ENCODE peak calls at places on chromosomes 7 and 10, in six cellular contexts. One of them, this sample, is unnamed.

GRCh38 chr10:132021046-132021445 is 39.3 kb upstream of the BNIP3 start:
- DNase-seq in lung: no peak
- DNase-seq in aorta: no peak
- DNase-seq in HCT116: no peak
- DNase-seq in NT2/D1: no peak
- DNase-seq in ovary: no peak
- DNase-seq in this sample: no peak

GRCh38 chr10:19847321-19847720 is 31.1 kb downstream of the PLXDC2 start:
- DNase-seq in lung: no peak
- DNase-seq in aorta: no peak
- DNase-seq in HCT116: no peak
- DNase-seq in NT2/D1: no peak
- DNase-seq in ovary: no peak
- DNase-seq in this sample: peak

GRCh38 chr7:75914655-75915415 is at the start of gene POR:
- DNase-seq in lung: peak
- DNase-seq in aorta: peak
- DNase-seq in HCT116: peak
- DNase-seq in NT2/D1: peak
- DNase-seq in ovary: peak
- DNase-seq in this sample: peak

GRCh38 chr7:51070163-51070562 is 246.4 kb downstream of the COBL start:
- DNase-seq in lung: no peak
- DNase-seq in aorta: no peak
- DNase-seq in HCT116: no peak
- DNase-seq in NT2/D1: no peak
- DNase-seq in ovary: no peak
- DNase-seq in this sample: no peak

GRCh38 chr7:47539398-47540052 is 42.4 kb downstream of the TNS3 start:
- DNase-seq in lung: no peak
- DNase-seq in aorta: no peak
- DNase-seq in HCT116: no peak
- DNase-seq in NT2/D1: no peak
- DNase-seq in ovary: no peak
- DNase-seq in this sample: no peak

GRCh38 chr10:128011059-128011979 is 104.4 kb downstream of the PTPRE start:
- DNase-seq in lung: peak
- DNase-seq in aorta: peak
- DNase-seq in HCT116: peak
- DNase-seq in NT2/D1: peak
- DNase-seq in ovary: peak
- DNase-seq in this sample: no peak

GRCh38 chr7:110600983-110601382 is 489.9 kb upstream of the LRRN3 start:
- DNase-seq in lung: no peak
- DNase-seq in aorta: no peak
- DNase-seq in HCT116: no peak
- DNase-seq in NT2/D1: no peak
- DNase-seq in ovary: no peak
- DNase-seq in this sample: no peak

GRCh38 chr10:49083256-49083655 is 32.1 kb downstream of the VSTM4 start:
- DNase-seq in lung: no peak
- DNase-seq in aorta: no peak
- DNase-seq in HCT116: no peak
- DNase-seq in NT2/D1: no peak
- DNase-seq in ovary: peak
- DNase-seq in this sample: no peak

GRCh38 chr7:17485368-17485767 is 186.9 kb downstream of the AHR start:
- DNase-seq in lung: no peak
- DNase-seq in aorta: no peak
- DNase-seq in HCT116: no peak
- DNase-seq in NT2/D1: no peak
- DNase-seq in ovary: no peak
- DNase-seq in this sample: no peak

GRCh38 chr7:88346357-88346756 is 39.7 kb upstream of the STEAP4 start:
- DNase-seq in lung: no peak
- DNase-seq in aorta: no peak
- DNase-seq in HCT116: no peak
- DNase-seq in NT2/D1: no peak
- DNase-seq in ovary: no peak
- DNase-seq in this sample: no peak

GRCh38 chr7:12646139-12646538 is 41.3 kb upstream of the ARL4A start:
- DNase-seq in lung: no peak
- DNase-seq in aorta: no peak
- DNase-seq in HCT116: no peak
- DNase-seq in NT2/D1: peak
- DNase-seq in ovary: no peak
- DNase-seq in this sample: no peak

GRCh38 chr7:7703427-7703826 is 15.0 kb downstream of the RPA3 start:
- DNase-seq in lung: no peak
- DNase-seq in aorta: no peak
- DNase-seq in HCT116: no peak
- DNase-seq in NT2/D1: no peak
- DNase-seq in ovary: no peak
- DNase-seq in this sample: no peak

GRCh38 chr7:142581341-142581740 is 167.9 kb upstream of the PRSS1 start:
- DNase-seq in lung: no peak
- DNase-seq in aorta: no peak
- DNase-seq in HCT116: no peak
- DNase-seq in NT2/D1: no peak
- DNase-seq in ovary: no peak
- DNase-seq in this sample: no peak

GRCh38 chr10:48638158-48638557 is 33.3 kb upstream of the ARHGAP22 start:
- DNase-seq in lung: no peak
- DNase-seq in aorta: no peak
- DNase-seq in HCT116: no peak
- DNase-seq in NT2/D1: no peak
- DNase-seq in ovary: no peak
- DNase-seq in this sample: no peak

GRCh38 chr7:139876622-139877283 is 47.7 kb downstream of the TBXAS1 start:
- DNase-seq in lung: no peak
- DNase-seq in aorta: no peak
- DNase-seq in HCT116: no peak
- DNase-seq in NT2/D1: no peak
- DNase-seq in ovary: no peak
- DNase-seq in this sample: no peak

GRCh38 chr7:70834424-70834823 is 297.5 kb upstream of the GALNT17 start:
- DNase-seq in lung: no peak
- DNase-seq in aorta: no peak
- DNase-seq in HCT116: no peak
- DNase-seq in NT2/D1: no peak
- DNase-seq in ovary: no peak
- DNase-seq in this sample: no peak

GRCh38 chr7:73633323-73633722 is 9.0 kb upstream of the MLXIPL start:
- DNase-seq in lung: no peak
- DNase-seq in aorta: no peak
- DNase-seq in HCT116: no peak
- DNase-seq in NT2/D1: no peak
- DNase-seq in ovary: no peak
- DNase-seq in this sample: no peak

GRCh38 chr7:129952164-129952652 is 552 bp downstream of the UBE2H start:
- DNase-seq in lung: peak
- DNase-seq in aorta: peak
- DNase-seq in HCT116: no peak
- DNase-seq in NT2/D1: no peak
- DNase-seq in ovary: peak
- DNase-seq in this sample: no peak

GRCh38 chr7:152395115-152395514 is 40.7 kb downstream of the KMT2C start:
- DNase-seq in lung: no peak
- DNase-seq in aorta: no peak
- DNase-seq in HCT116: no peak
- DNase-seq in NT2/D1: no peak
- DNase-seq in ovary: no peak
- DNase-seq in this sample: peak

GRCh38 chr7:128728608-128729007 is 10.6 kb upstream of the CALU start:
- DNase-seq in lung: no peak
- DNase-seq in aorta: no peak
- DNase-seq in HCT116: no peak
- DNase-seq in NT2/D1: no peak
- DNase-seq in ovary: no peak
- DNase-seq in this sample: peak

GRCh38 chr10:97138777-97139317 is 46.9 kb downstream of the SLIT1 start:
- DNase-seq in lung: no peak
- DNase-seq in aorta: no peak
- DNase-seq in HCT116: no peak
- DNase-seq in NT2/D1: no peak
- DNase-seq in ovary: no peak
- DNase-seq in this sample: no peak

GRCh38 chr10:128934492-128934891 is 532.5 kb upstream of the MGMT start:
- DNase-seq in lung: no peak
- DNase-seq in aorta: no peak
- DNase-seq in HCT116: no peak
- DNase-seq in NT2/D1: no peak
- DNase-seq in ovary: no peak
- DNase-seq in this sample: no peak

GRCh38 chr7:85021090-85021704 is 165.7 kb downstream of the SEMA3D start:
- DNase-seq in lung: no peak
- DNase-seq in aorta: no peak
- DNase-seq in HCT116: no peak
- DNase-seq in NT2/D1: no peak
- DNase-seq in ovary: no peak
- DNase-seq in this sample: no peak

GRCh38 chr10:86862786-86863185 is 94.6 kb downstream of the MMRN2 start:
- DNase-seq in lung: no peak
- DNase-seq in aorta: no peak
- DNase-seq in HCT116: no peak
- DNase-seq in NT2/D1: no peak
- DNase-seq in ovary: no peak
- DNase-seq in this sample: no peak

GRCh38 chr7:23542752-23543151 is 11.0 kb upstream of the TRA2A start:
- DNase-seq in lung: no peak
- DNase-seq in aorta: no peak
- DNase-seq in HCT116: no peak
- DNase-seq in NT2/D1: no peak
- DNase-seq in ovary: no peak
- DNase-seq in this sample: no peak

GRCh38 chr10:24451325-24451820 is 242.4 kb downstream of the KIAA1217 start:
- DNase-seq in lung: no peak
- DNase-seq in aorta: no peak
- DNase-seq in HCT116: no peak
- DNase-seq in NT2/D1: no peak
- DNase-seq in ovary: no peak
- DNase-seq in this sample: no peak

GRCh38 chr10:24446739-24447138 is 237.8 kb downstream of the KIAA1217 start:
- DNase-seq in lung: no peak
- DNase-seq in aorta: no peak
- DNase-seq in HCT116: no peak
- DNase-seq in NT2/D1: no peak
- DNase-seq in ovary: no peak
- DNase-seq in this sample: peak

GRCh38 chr10:24449769-24450310 is 240.9 kb downstream of the KIAA1217 start:
- DNase-seq in lung: no peak
- DNase-seq in aorta: no peak
- DNase-seq in HCT116: no peak
- DNase-seq in NT2/D1: no peak
- DNase-seq in ovary: no peak
- DNase-seq in this sample: no peak

GRCh38 chr10:24449334-24449740 is 240.4 kb downstream of the KIAA1217 start:
- DNase-seq in lung: no peak
- DNase-seq in aorta: no peak
- DNase-seq in HCT116: no peak
- DNase-seq in NT2/D1: no peak
- DNase-seq in ovary: no peak
- DNase-seq in this sample: no peak

DNA sequence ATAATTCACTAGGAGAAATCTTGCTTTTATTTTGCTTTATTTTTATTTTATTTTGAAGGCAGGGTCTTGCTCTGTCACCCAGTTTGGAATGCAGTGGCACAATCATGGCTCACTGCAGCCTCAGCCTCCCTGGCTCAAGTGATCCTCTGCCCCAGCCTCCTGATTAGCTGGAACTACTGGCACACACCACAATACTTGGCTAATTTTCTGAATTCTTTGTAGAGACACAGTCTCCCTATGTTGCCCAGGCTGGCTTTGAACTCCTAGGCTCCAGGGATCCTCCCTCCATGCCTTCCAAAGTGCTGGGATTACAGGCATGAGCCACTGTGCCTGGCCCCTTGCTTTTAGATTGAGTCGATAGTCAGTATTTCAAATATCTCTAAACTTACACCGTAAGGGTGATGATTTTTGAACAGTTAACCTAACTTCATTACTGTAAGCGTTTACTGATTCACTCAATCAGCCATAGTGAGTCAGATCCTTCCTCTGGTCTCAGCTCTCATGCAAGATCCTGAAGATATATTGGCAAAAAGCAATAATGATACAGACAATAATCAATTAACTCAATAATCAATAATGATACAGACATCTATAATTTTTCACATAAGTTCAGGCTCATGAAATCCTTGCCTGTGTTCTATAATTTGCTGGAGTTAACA is 239.5 kb downstream of the KIAA1217 start:
- DNase-seq in lung: no peak
- DNase-seq in aorta: no peak
- DNase-seq in HCT116: no peak
- DNase-seq in NT2/D1: no peak
- DNase-seq in ovary: no peak
- DNase-seq in this sample: no peak
- H3K4me3 ChIP-seq in lung: no peak
- H3K4me3 ChIP-seq in aorta: no peak
- H3K4me3 ChIP-seq in HCT116: no peak
- H3K4me3 ChIP-seq in NT2/D1: no peak
- H3K4me3 ChIP-seq in ovary: no peak
- H3K4me3 ChIP-seq in this sample: peak

GRCh38 chr10:43667317-43667731 is 18.6 kb upstream of the ZNF32 start:
- DNase-seq in lung: no peak
- DNase-seq in aorta: no peak
- DNase-seq in HCT116: no peak
- DNase-seq in NT2/D1: no peak
- DNase-seq in ovary: no peak
- DNase-seq in this sample: no peak
- H3K4me3 ChIP-seq in lung: no peak
- H3K4me3 ChIP-seq in aorta: no peak
- H3K4me3 ChIP-seq in HCT116: no peak
- H3K4me3 ChIP-seq in NT2/D1: no peak
- H3K4me3 ChIP-seq in ovary: no peak
- H3K4me3 ChIP-seq in this sample: peak

GRCh38 chr10:125123363-125124113 is 36.8 kb downstream of the CTBP2 start:
- DNase-seq in lung: peak
- DNase-seq in aorta: peak
- DNase-seq in HCT116: peak
- DNase-seq in NT2/D1: no peak
- DNase-seq in ovary: peak
- DNase-seq in this sample: peak
- H3K4me3 ChIP-seq in lung: no peak
- H3K4me3 ChIP-seq in aorta: no peak
- H3K4me3 ChIP-seq in HCT116: peak
- H3K4me3 ChIP-seq in NT2/D1: no peak
- H3K4me3 ChIP-seq in ovary: no peak
- H3K4me3 ChIP-seq in this sample: no peak

DNA sequence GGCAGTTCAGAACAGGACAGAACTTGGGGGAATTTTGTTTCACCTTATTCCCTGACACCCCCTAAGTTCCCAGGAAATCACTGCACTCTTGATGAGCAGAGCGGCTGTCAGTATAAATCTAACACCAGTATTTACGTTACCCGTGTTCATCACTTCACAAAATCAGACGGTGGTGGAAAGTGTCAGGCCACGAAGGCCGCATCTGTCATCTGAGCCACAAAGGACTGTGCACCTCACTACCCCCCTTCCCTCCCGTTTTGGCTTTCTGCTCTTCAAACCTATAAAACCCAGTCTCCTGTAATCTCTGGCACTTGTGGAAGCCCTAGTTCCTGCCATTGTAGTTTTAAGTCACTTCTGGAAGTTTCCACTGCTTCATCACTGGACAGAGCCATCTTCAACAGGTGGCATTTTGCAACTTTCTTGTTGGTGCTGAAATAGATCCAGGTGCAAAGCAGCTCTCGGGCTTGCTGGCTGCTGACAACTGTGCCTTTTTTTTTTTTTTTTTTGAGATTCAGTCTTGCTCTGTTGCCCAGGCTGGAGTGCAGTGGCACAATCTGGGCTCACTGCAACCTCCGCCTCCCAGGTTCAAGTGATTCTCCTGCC is 9.5 kb downstream of the ZFAND2A start:
- DNase-seq in lung: no peak
- DNase-seq in aorta: peak
- DNase-seq in HCT116: no peak
- DNase-seq in NT2/D1: no peak
- DNase-seq in ovary: no peak
- DNase-seq in this sample: no peak
- H3K4me3 ChIP-seq in lung: no peak
- H3K4me3 ChIP-seq in aorta: no peak
- H3K4me3 ChIP-seq in HCT116: no peak
- H3K4me3 ChIP-seq in NT2/D1: no peak
- H3K4me3 ChIP-seq in ovary: no peak
- H3K4me3 ChIP-seq in this sample: no peak